ENCODE peak calls at places on chromosome 14, in five cellular contexts. T is WTC11, G is GM12878, U is HepG2, Z is H1. E is an unnamed sample.

GRCh38 chr14:51337520-51337919 is 97.5 kb downstream of the TMX1 start:
- DNase-seq in T (no peak), U (no peak), G (no peak), Z (no peak), E (no peak)

GRCh38 chr14:87443787-87444186 is 549.2 kb downstream of the GALC start:
- DNase-seq in G (no peak), T (no peak), Z (no peak), U (no peak), E (no peak)

GRCh38 chr14:54356172-54356571 is 40.6 kb upstream of the CDKN3 start:
- DNase-seq in G (no peak), Z (no peak), T (no peak), U (peak), E (no peak)

GRCh38 chr14:64501326-64502171 is 2.1 kb downstream of the ZBTB25 start:
- DNase-seq in U (peak), G (no peak), T (no peak), Z (no peak), E (no peak)

GRCh38 chr14:67554341-67554740 is 21.3 kb downstream of the PLEKHH1 start:
- DNase-seq in T (no peak), G (no peak), U (no peak), Z (no peak), E (no peak)

GRCh38 chr14:60327447-60328331 is 78.7 kb downstream of the PPM1A start:
- DNase-seq in T (peak), U (no peak), Z (peak), G (peak), E (peak)

GRCh38 chr14:24876996-24877395 is 173.0 kb downstream of the STXBP6 start:
- DNase-seq in T (no peak), U (no peak), Z (no peak), G (no peak), E (no peak)

GRCh38 chr14:103629503-103630121 is 601 bp downstream of the KLC1 start:
- DNase-seq in T (peak), G (no peak), U (no peak), Z (peak), E (peak)

GRCh38 chr14:65412881-65413738 is 580 bp downstream of the FUT8 start:
- DNase-seq in G (no peak), Z (peak), T (peak), U (peak), E (peak)

GRCh38 chr14:75824328-75824727 is 157.5 kb downstream of the TGFB3 start:
- DNase-seq in G (no peak), T (no peak), U (no peak), Z (no peak), E (no peak)

GRCh38 chr14:26370118-26370517 is 227.7 kb downstream of the NOVA1 start:
- DNase-seq in Z (no peak), G (no peak), T (no peak), U (no peak), E (no peak)

GRCh38 chr14:85296466-85297210 is 233.3 kb upstream of the FLRT2 start:
- DNase-seq in G (no peak), Z (no peak), T (no peak), U (no peak), E (no peak)

GRCh38 chr14:23559010-23559920 is 3.2 kb downstream of the THTPA start:
- DNase-seq in U (peak), Z (peak), T (peak), G (no peak), E (peak)

GRCh38 chr14:28952707-28953106 is 186.1 kb downstream of the FOXG1 start:
- DNase-seq in T (no peak), Z (no peak), G (no peak), U (no peak), E (no peak)

GRCh38 chr14:35365130-35366047 is 39.2 kb downstream of the NFKBIA start:
- DNase-seq in G (no peak), T (no peak), U (peak), Z (no peak), E (no peak)

DNA sequence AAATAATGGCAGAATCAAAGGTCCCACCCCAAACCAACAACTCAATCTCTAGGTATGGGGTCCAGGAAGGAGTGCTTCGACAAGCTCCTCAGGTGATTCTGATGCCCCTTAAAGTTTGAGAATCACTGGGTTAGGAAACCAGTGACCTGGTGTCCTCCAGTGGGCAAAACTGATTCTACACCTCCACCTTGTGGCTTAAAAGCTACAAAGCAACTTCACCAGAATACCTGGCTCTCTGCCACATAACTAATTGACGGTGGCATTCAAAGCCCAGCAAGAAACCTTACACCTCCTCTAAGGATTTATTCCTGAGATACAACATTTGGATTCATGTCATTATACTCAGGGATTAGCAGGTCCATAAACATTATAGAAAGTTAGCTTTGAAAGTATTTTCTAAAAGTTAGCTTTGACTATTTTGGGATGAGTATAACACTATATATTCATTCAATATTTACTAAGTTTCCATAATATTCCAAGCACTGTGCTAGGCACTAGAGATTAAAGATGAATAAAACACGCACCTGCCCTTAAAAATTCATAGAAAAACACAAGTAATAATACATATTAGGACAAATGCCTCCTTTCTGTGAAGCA is 45.4 kb downstream of the DCAF5 start:
- DNase-seq in T (peak), Z (no peak), U (peak), G (peak), E (peak)
- TF ChIP-seq CREB1 in T (no peak), Z (no peak), U (no peak), G (no peak), E (no peak)

DNA sequence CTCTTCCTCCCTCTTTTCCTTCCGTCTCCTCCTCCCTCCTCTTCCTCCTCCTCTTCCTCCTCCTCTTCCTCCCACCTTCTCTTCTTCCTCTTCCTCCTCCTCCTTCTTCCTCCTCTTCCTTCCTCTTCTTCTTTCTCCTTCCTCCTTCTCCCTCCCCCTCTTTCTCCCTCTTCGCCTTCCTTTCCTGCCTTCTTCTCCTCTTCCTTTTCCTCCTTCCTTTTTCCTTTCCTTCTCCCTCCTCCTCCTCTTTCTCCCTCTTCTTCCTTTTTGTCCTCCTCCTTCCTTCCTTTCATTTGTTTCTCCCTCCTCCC is 36.0 kb downstream of the MEG3 start:
- DNase-seq in U (no peak), G (no peak), Z (no peak), T (no peak), E (no peak)
- TF ChIP-seq CREB1 in U (no peak), G (no peak), Z (no peak), T (no peak), E (no peak)

DNA sequence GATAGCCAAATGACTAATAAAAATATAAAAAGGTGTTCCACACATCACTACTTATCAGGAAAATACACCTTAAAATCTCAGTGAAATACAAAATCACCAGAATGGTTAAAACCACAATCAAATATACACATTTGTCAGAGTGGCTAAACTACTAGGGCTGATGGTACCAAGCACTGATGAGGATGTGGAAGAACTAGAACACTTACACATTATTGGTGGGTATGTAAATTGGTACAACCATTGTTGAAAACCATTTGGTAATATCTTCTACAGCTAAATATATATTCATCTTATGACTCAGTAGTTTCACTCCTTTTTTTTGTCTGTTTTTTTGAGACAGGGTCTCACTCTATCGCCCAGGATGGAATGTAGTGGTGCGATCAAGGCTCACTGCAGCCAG is 48.5 kb upstream of the TTC7B start:
- DNase-seq in G (no peak), Z (no peak), T (no peak), U (no peak), E (no peak)
- TF ChIP-seq CREB1 in G (no peak), Z (no peak), T (no peak), U (no peak), E (no peak)

GRCh38 chr14:40985584-40985983 is 621.1 kb upstream of the LRFN5 start:
- DNase-seq in U (no peak), G (no peak), Z (no peak), T (no peak), E (no peak)
- TF ChIP-seq CREB1 in U (no peak), G (no peak), Z (no peak), T (no peak), E (no peak)

GRCh38 chr14:93072659-93073365 is 42.9 kb downstream of the ITPK1 start:
- DNase-seq in T (no peak), Z (no peak), G (peak), U (no peak), E (no peak)
- TF ChIP-seq CREB1 in T (no peak), Z (no peak), G (peak), U (no peak), E (no peak)

DNA sequence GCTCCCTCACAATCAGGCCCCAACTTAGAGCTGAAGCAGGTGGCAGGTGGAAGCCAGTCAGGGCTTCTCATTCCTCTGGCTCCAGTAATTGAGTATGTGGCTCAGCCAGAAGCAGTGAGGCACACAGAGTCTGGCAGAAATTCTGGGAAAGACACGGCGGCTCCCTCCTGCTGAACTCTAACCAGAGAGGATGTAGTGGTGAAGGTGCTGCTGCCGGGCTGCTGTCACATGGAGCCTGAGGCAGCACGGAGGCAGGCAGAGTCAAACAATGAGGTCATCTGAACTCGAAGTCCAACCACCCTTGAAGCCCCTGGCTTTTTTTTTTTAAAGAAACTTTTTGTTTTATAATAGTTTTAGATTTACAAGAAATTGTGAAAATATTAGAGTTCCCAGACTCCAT is 33.4 kb upstream of the SMOC1 start:
- DNase-seq in U (peak), Z (no peak), T (no peak), G (no peak), E (no peak)
- TF ChIP-seq CREB1 in U (no peak), Z (no peak), T (no peak), G (no peak), E (no peak)

DNA sequence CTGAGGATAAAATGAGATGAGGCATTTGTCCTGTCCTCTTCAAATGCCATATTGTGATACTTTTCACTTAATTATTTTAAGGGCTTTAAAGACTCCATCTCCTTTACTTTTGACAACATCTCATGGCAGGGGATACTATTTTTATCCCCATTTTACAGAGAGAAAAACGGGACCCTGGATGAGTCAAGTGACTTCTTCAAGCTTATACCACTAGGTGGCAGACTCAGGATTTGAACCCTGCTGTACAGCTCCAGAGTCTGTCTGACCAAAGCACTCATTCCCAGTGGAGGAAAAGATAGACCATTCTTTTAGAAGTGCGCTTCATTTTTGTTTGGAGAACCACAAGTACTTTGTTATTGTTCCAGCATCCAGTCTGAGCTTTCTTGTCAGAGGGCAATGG is 1.7 kb upstream of the SMOC1 start:
- DNase-seq in Z (no peak), U (no peak), T (no peak), G (no peak), E (peak)
- TF ChIP-seq CREB1 in Z (no peak), U (no peak), T (no peak), G (no peak), E (no peak)

GRCh38 chr14:22003471-22003870 is 329.9 kb upstream of the OR4E1 start:
- DNase-seq in U (no peak), T (no peak), Z (no peak), G (no peak), E (no peak)
- TF ChIP-seq CREB1 in U (no peak), T (no peak), Z (no peak), G (no peak), E (no peak)

E was measured in GM23338.